ENCODE peak calls at places on chromosomes 5 and 9, in six cellular contexts. One of them, this sample, is unnamed.
A peak's percentile ranks its signal among the peaks of the same experiment; 100 is the strongest.

GRCh38 chr9:127979333-127980055 is 1.3 kb downstream of the EEIG1 start:
- DNase-seq in A549: no peak
- DNase-seq in SK-N-SH: peak; percentile 62
- DNase-seq in K562: peak; percentile 47
- DNase-seq in IMR-90: peak; percentile 29
- DNase-seq in H1: no peak
- DNase-seq in this sample: peak; percentile 73

GRCh38 chr5:175709276-175709781 is 51.5 kb downstream of the HRH2 start:
- DNase-seq in A549: no peak
- DNase-seq in SK-N-SH: no peak
- DNase-seq in K562: no peak
- DNase-seq in IMR-90: no peak
- DNase-seq in H1: no peak
- DNase-seq in this sample: peak; percentile 6

GRCh38 chr5:6712136-6712581 is 1.1 kb upstream of the TENT4A start:
- DNase-seq in A549: peak; percentile 49
- DNase-seq in SK-N-SH: peak; percentile 66
- DNase-seq in K562: peak; percentile 53
- DNase-seq in IMR-90: peak; percentile 73
- DNase-seq in H1: no peak
- DNase-seq in this sample: peak; percentile 48

GRCh38 chr9:136185066-136185465 is 19.9 kb downstream of the LHX3 start:
- DNase-seq in A549: no peak
- DNase-seq in SK-N-SH: peak; percentile 60
- DNase-seq in K562: no peak
- DNase-seq in IMR-90: no peak
- DNase-seq in H1: no peak
- DNase-seq in this sample: peak; percentile 11

GRCh38 chr5:172319708-172320441 is 36.3 kb upstream of the UBTD2 start:
- DNase-seq in A549: no peak
- DNase-seq in SK-N-SH: no peak
- DNase-seq in K562: no peak
- DNase-seq in IMR-90: no peak
- DNase-seq in H1: no peak
- DNase-seq in this sample: no peak

GRCh38 chr9:127569819-127570401 is 42.2 kb upstream of the STXBP1 start:
- DNase-seq in A549: no peak
- DNase-seq in SK-N-SH: no peak
- DNase-seq in K562: no peak
- DNase-seq in IMR-90: peak; percentile 44
- DNase-seq in H1: no peak
- DNase-seq in this sample: no peak

GRCh38 chr5:133428072-133428660 is 184.2 kb downstream of the FSTL4 start:
- DNase-seq in A549: no peak
- DNase-seq in SK-N-SH: no peak
- DNase-seq in K562: no peak
- DNase-seq in IMR-90: no peak
- DNase-seq in H1: no peak
- DNase-seq in this sample: no peak

GRCh38 chr9:108842610-108843295 is 13.0 kb downstream of the ACTL7B start:
- DNase-seq in A549: no peak
- DNase-seq in SK-N-SH: no peak
- DNase-seq in K562: no peak
- DNase-seq in IMR-90: no peak
- DNase-seq in H1: no peak
- DNase-seq in this sample: no peak

GRCh38 chr5:124824637-124825158 is 78.3 kb upstream of the ZNF608 start:
- DNase-seq in A549: no peak
- DNase-seq in SK-N-SH: peak; percentile 46
- DNase-seq in K562: no peak
- DNase-seq in IMR-90: peak; percentile 85
- DNase-seq in H1: no peak
- DNase-seq in this sample: no peak

GRCh38 chr5:126069329-126069728 is 353.9 kb upstream of the GRAMD2B start:
- DNase-seq in A549: no peak
- DNase-seq in SK-N-SH: no peak
- DNase-seq in K562: no peak
- DNase-seq in IMR-90: no peak
- DNase-seq in H1: no peak
- DNase-seq in this sample: no peak

GRCh38 chr5:65625743-65626142 is 916 bp downstream of the SHLD3 start:
- DNase-seq in A549: no peak
- DNase-seq in SK-N-SH: no peak
- DNase-seq in K562: peak; percentile 8
- DNase-seq in IMR-90: no peak
- DNase-seq in H1: no peak
- DNase-seq in this sample: no peak

GRCh38 chr9:89475891-89476440 is 21.9 kb downstream of the SEMA4D start:
- DNase-seq in A549: no peak
- DNase-seq in SK-N-SH: no peak
- DNase-seq in K562: no peak
- DNase-seq in IMR-90: no peak
- DNase-seq in H1: no peak
- DNase-seq in this sample: no peak

GRCh38 chr5:96177303-96177869 is 215.7 kb upstream of the ELL2 start:
- DNase-seq in A549: no peak
- DNase-seq in SK-N-SH: peak; percentile 15
- DNase-seq in K562: no peak
- DNase-seq in IMR-90: peak; percentile 91
- DNase-seq in H1: no peak
- DNase-seq in this sample: no peak

GRCh38 chr5:149130121-149130931 is 11.0 kb upstream of the ABLIM3 start:
- DNase-seq in A549: no peak
- DNase-seq in SK-N-SH: no peak
- DNase-seq in K562: no peak
- DNase-seq in IMR-90: peak; percentile 49
- DNase-seq in H1: no peak
- DNase-seq in this sample: no peak

GRCh38 chr9:27394154-27394825 is 97.3 kb upstream of the EQTN start:
- DNase-seq in A549: no peak
- DNase-seq in SK-N-SH: no peak
- DNase-seq in K562: no peak
- DNase-seq in IMR-90: no peak
- DNase-seq in H1: no peak
- DNase-seq in this sample: no peak

GRCh38 chr5:6714221-6715041 is 1.2 kb downstream of the TENT4A start:
- DNase-seq in A549: peak; percentile 38
- DNase-seq in SK-N-SH: peak; percentile 78
- DNase-seq in K562: peak; percentile 67
- DNase-seq in IMR-90: no peak
- DNase-seq in H1: no peak
- DNase-seq in this sample: no peak

DNA sequence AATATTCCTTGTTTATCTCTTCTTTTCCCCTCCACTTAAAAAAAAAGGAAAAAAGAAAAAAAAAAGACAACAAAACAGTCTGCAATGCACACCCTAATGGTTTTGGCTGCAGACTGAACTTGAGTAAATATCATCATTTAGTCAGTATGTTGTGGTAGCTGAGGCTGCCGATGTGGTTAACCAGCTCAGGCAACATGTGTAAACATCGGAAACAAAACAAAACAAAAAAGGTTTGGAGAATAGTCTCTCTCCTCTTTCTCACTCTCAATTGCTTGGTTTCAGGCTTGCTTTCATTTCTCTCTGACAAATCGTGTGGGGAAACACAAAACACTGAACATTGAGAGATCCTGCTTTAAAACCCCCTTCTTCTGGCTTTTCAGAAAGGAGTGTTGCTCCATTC is 453.4 kb downstream of the BNC2 start:
- DNase-seq in A549: no peak
- DNase-seq in SK-N-SH: no peak
- DNase-seq in K562: no peak
- DNase-seq in IMR-90: peak; percentile 96
- DNase-seq in H1: no peak
- DNase-seq in this sample: no peak
- TF ChIP-seq USF2 in A549: no peak
- TF ChIP-seq USF2 in SK-N-SH: no peak
- TF ChIP-seq USF2 in K562: no peak
- TF ChIP-seq USF2 in IMR-90: no peak
- TF ChIP-seq USF2 in H1: no peak
- TF ChIP-seq USF2 in this sample: no peak

DNA sequence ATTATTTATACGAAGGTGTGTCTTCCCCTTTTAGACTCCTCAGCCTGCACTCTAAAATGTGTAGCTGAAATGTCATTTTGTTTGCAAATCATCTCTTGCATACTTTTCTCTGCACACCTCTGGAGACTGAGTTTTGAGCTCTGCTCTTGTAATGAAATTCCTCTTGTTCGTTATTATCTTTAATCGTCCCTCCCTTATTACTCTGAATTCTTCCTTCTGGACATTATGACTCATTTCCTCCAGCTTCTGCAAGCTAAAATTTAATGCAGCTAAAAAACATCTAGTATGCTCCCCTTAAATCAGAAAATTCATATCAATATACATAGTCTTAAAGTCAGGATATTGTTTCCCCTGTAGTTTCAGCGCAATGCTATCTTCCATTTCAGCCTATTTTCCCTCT is 13.5 kb downstream of the ISL1 start:
- DNase-seq in A549: no peak
- DNase-seq in SK-N-SH: no peak
- DNase-seq in K562: no peak
- DNase-seq in IMR-90: no peak
- DNase-seq in H1: no peak
- DNase-seq in this sample: no peak
- TF ChIP-seq USF2 in A549: no peak
- TF ChIP-seq USF2 in SK-N-SH: no peak
- TF ChIP-seq USF2 in K562: no peak
- TF ChIP-seq USF2 in IMR-90: no peak
- TF ChIP-seq USF2 in H1: no peak
- TF ChIP-seq USF2 in this sample: no peak

GRCh38 chr5:78824826-78825225 is 160.3 kb downstream of the ARSB start:
- DNase-seq in A549: no peak
- DNase-seq in SK-N-SH: no peak
- DNase-seq in K562: no peak
- DNase-seq in IMR-90: peak; percentile 38
- DNase-seq in H1: no peak
- DNase-seq in this sample: no peak
- TF ChIP-seq USF2 in A549: no peak
- TF ChIP-seq USF2 in SK-N-SH: no peak
- TF ChIP-seq USF2 in K562: no peak
- TF ChIP-seq USF2 in IMR-90: no peak
- TF ChIP-seq USF2 in H1: no peak
- TF ChIP-seq USF2 in this sample: no peak

GRCh38 chr9:94081435-94081834 is 2.8 kb upstream of the PTPDC1 start:
- DNase-seq in A549: no peak
- DNase-seq in SK-N-SH: no peak
- DNase-seq in K562: no peak
- DNase-seq in IMR-90: no peak
- DNase-seq in H1: no peak
- DNase-seq in this sample: no peak

GRCh38 chr9:94081864-94082468 is 2.3 kb upstream of the PTPDC1 start:
- DNase-seq in A549: no peak
- DNase-seq in SK-N-SH: no peak
- DNase-seq in K562: no peak
- DNase-seq in IMR-90: no peak
- DNase-seq in H1: no peak
- DNase-seq in this sample: no peak

GRCh38 chr9:94078086-94078485 is 6.2 kb upstream of the PTPDC1 start:
- DNase-seq in A549: no peak
- DNase-seq in SK-N-SH: no peak
- DNase-seq in K562: no peak
- DNase-seq in IMR-90: no peak
- DNase-seq in H1: no peak
- DNase-seq in this sample: no peak

GRCh38 chr9:94076557-94076956 is 7.7 kb upstream of the PTPDC1 start:
- DNase-seq in A549: no peak
- DNase-seq in SK-N-SH: no peak
- DNase-seq in K562: no peak
- DNase-seq in IMR-90: no peak
- DNase-seq in H1: no peak
- DNase-seq in this sample: no peak

GRCh38 chr9:94079236-94079635 is 5.0 kb upstream of the PTPDC1 start:
- DNase-seq in A549: no peak
- DNase-seq in SK-N-SH: no peak
- DNase-seq in K562: no peak
- DNase-seq in IMR-90: no peak
- DNase-seq in H1: no peak
- DNase-seq in this sample: no peak
- TF ChIP-seq USF2 in A549: no peak
- TF ChIP-seq USF2 in SK-N-SH: no peak
- TF ChIP-seq USF2 in K562: no peak
- TF ChIP-seq USF2 in IMR-90: no peak
- TF ChIP-seq USF2 in H1: no peak
- TF ChIP-seq USF2 in this sample: no peak

DNA sequence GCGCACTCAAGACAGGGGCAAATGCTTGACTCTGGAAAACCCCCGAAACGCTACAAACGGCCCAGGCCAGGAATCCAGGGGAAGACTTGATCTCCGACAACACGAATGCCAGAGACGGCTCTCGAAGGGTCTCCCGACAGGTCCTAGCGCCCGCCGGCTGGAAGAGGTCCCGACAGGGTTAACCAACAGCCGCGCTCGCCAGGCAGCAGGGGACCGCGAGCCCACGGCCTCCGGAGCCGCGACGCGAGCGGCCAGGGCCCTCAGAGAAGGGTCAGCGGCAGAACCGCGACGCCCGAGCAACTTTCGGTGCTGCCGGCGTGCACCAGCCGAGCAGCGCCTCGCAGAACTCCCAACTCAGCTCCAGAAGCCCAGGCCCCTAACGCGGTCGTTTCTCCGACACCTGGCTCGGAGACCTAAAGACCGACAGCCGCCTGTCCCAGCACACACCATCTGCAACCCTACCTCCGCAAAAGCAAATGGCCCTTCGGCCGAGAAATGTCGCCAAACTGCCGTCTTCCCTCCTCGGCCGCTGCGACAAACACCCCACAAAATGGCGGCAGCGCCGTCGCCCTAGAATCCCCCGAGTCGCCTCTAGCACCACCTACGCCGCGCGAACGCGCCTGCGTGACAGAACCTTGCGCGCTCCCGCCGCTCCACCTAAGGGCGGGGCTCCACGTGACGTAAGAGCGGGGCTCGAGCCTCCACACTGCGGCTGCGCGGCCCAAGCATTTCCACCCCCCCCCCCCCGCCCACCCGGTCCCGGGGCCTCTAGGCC is at the start of gene CLK4:
- DNase-seq in A549: peak; percentile 88
- DNase-seq in SK-N-SH: peak; percentile 97
- DNase-seq in K562: peak; percentile 96
- DNase-seq in IMR-90: peak; percentile 93
- DNase-seq in H1: peak; percentile 84
- DNase-seq in this sample: peak; percentile 94
- TF ChIP-seq USF2 in A549: peak; percentile 80
- TF ChIP-seq USF2 in SK-N-SH: peak; percentile 70
- TF ChIP-seq USF2 in K562: peak; percentile 90
- TF ChIP-seq USF2 in IMR-90: peak; percentile 91
- TF ChIP-seq USF2 in H1: peak; percentile 57
- TF ChIP-seq USF2 in this sample: peak; percentile 92